ENCODE peak calls at places on chromosomes 12 and 14, in six cellular contexts. One of them, this sample, is unnamed.

GRCh38 chr12:13102481-13103195 is 829 bp downstream of the GSG1 start:
- DNase-seq in adrenal gland: no peak
- DNase-seq in stimulated activated CD4-positive, alpha-beta T cell treated with anti-CD3 and anti-CD28 coated beads, Interleukin-1b, Interleukin-23, amount 100 ng/mL, for 48 hours: no peak
- DNase-seq in A172: no peak
- DNase-seq in GM13976: no peak
- DNase-seq in transverse colon: no peak
- DNase-seq in this sample: no peak

GRCh38 chr12:103677341-103677740 is 90.3 kb downstream of the STAB2 start:
- DNase-seq in adrenal gland: no peak
- DNase-seq in stimulated activated CD4-positive, alpha-beta T cell treated with anti-CD3 and anti-CD28 coated beads, Interleukin-1b, Interleukin-23, amount 100 ng/mL, for 48 hours: no peak
- DNase-seq in A172: no peak
- DNase-seq in GM13976: no peak
- DNase-seq in transverse colon: peak
- DNase-seq in this sample: no peak

GRCh38 chr14:35879141-35879648 is 53.1 kb downstream of the BRMS1L start:
- DNase-seq in adrenal gland: no peak
- DNase-seq in stimulated activated CD4-positive, alpha-beta T cell treated with anti-CD3 and anti-CD28 coated beads, Interleukin-1b, Interleukin-23, amount 100 ng/mL, for 48 hours: no peak
- DNase-seq in A172: peak
- DNase-seq in GM13976: no peak
- DNase-seq in transverse colon: no peak
- DNase-seq in this sample: peak

GRCh38 chr12:58504539-58504938 is 415.8 kb downstream of the LRIG3 start:
- DNase-seq in adrenal gland: no peak
- DNase-seq in stimulated activated CD4-positive, alpha-beta T cell treated with anti-CD3 and anti-CD28 coated beads, Interleukin-1b, Interleukin-23, amount 100 ng/mL, for 48 hours: no peak
- DNase-seq in A172: no peak
- DNase-seq in GM13976: no peak
- DNase-seq in transverse colon: no peak
- DNase-seq in this sample: no peak

GRCh38 chr14:76464856-76465255 is 88.9 kb downstream of the ESRRB start:
- DNase-seq in adrenal gland: no peak
- DNase-seq in stimulated activated CD4-positive, alpha-beta T cell treated with anti-CD3 and anti-CD28 coated beads, Interleukin-1b, Interleukin-23, amount 100 ng/mL, for 48 hours: no peak
- DNase-seq in A172: no peak
- DNase-seq in GM13976: no peak
- DNase-seq in transverse colon: no peak
- DNase-seq in this sample: no peak

GRCh38 chr14:47619397-47619796 is 56.0 kb downstream of the MDGA2 start:
- DNase-seq in adrenal gland: no peak
- DNase-seq in stimulated activated CD4-positive, alpha-beta T cell treated with anti-CD3 and anti-CD28 coated beads, Interleukin-1b, Interleukin-23, amount 100 ng/mL, for 48 hours: no peak
- DNase-seq in A172: peak
- DNase-seq in GM13976: no peak
- DNase-seq in transverse colon: no peak
- DNase-seq in this sample: no peak

GRCh38 chr12:48966177-48966890 is 5.2 kb downstream of the WNT10B start:
- DNase-seq in adrenal gland: no peak
- DNase-seq in stimulated activated CD4-positive, alpha-beta T cell treated with anti-CD3 and anti-CD28 coated beads, Interleukin-1b, Interleukin-23, amount 100 ng/mL, for 48 hours: no peak
- DNase-seq in A172: no peak
- DNase-seq in GM13976: no peak
- DNase-seq in transverse colon: no peak
- DNase-seq in this sample: no peak

GRCh38 chr14:88005050-88005481 is at the start of gene GPR65:
- DNase-seq in adrenal gland: no peak
- DNase-seq in stimulated activated CD4-positive, alpha-beta T cell treated with anti-CD3 and anti-CD28 coated beads, Interleukin-1b, Interleukin-23, amount 100 ng/mL, for 48 hours: peak
- DNase-seq in A172: no peak
- DNase-seq in GM13976: no peak
- DNase-seq in transverse colon: no peak
- DNase-seq in this sample: no peak

GRCh38 chr14:105931808-105932483 is 405.6 kb downstream of the TMEM121 start:
- DNase-seq in adrenal gland: peak
- DNase-seq in stimulated activated CD4-positive, alpha-beta T cell treated with anti-CD3 and anti-CD28 coated beads, Interleukin-1b, Interleukin-23, amount 100 ng/mL, for 48 hours: no peak
- DNase-seq in A172: peak
- DNase-seq in GM13976: peak
- DNase-seq in transverse colon: no peak
- DNase-seq in this sample: peak

GRCh38 chr14:105616802-105617192 is 90.4 kb downstream of the TMEM121 start:
- DNase-seq in adrenal gland: no peak
- DNase-seq in stimulated activated CD4-positive, alpha-beta T cell treated with anti-CD3 and anti-CD28 coated beads, Interleukin-1b, Interleukin-23, amount 100 ng/mL, for 48 hours: no peak
- DNase-seq in A172: no peak
- DNase-seq in GM13976: no peak
- DNase-seq in transverse colon: no peak
- DNase-seq in this sample: no peak

This sample was measured in right lobe of liver.